ENCODE peak calls at places on chromosomes 4 and X, in five cellular contexts. One of them, this sample, is unnamed.

GRCh38 chrX:46913710-46914109 is 1.5 kb downstream of the JADE3 start:
- DNase-seq in tibial nerve: no peak
- DNase-seq in Peyer's patch: peak
- DNase-seq in suprapubic skin: no peak
- DNase-seq in NB4: peak
- DNase-seq in this sample: no peak

GRCh38 chr4:173211838-173212237 is 43.2 kb downstream of the GALNT7 start:
- DNase-seq in tibial nerve: no peak
- DNase-seq in Peyer's patch: no peak
- DNase-seq in suprapubic skin: no peak
- DNase-seq in NB4: peak
- DNase-seq in this sample: no peak

GRCh38 chr4:124974163-124974562 is 261.6 kb upstream of the ANKRD50 start:
- DNase-seq in tibial nerve: no peak
- DNase-seq in Peyer's patch: no peak
- DNase-seq in suprapubic skin: no peak
- DNase-seq in NB4: no peak
- DNase-seq in this sample: no peak

GRCh38 chrX:100980608-100981497 is 11.3 kb downstream of the ARL13A start:
- DNase-seq in tibial nerve: no peak
- DNase-seq in Peyer's patch: no peak
- DNase-seq in suprapubic skin: no peak
- DNase-seq in NB4: no peak
- DNase-seq in this sample: no peak

GRCh38 chr4:119244832-119245231 is 32.3 kb downstream of the USP53 start:
- DNase-seq in tibial nerve: no peak
- DNase-seq in Peyer's patch: no peak
- DNase-seq in suprapubic skin: no peak
- DNase-seq in NB4: peak
- DNase-seq in this sample: no peak

GRCh38 chr4:152456609-152457008 is 79.3 kb downstream of the FBXW7 start:
- DNase-seq in tibial nerve: no peak
- DNase-seq in Peyer's patch: no peak
- DNase-seq in suprapubic skin: no peak
- DNase-seq in NB4: no peak
- DNase-seq in this sample: no peak

GRCh38 chr4:47238697-47239096 is 207.3 kb downstream of the GABRB1 start:
- DNase-seq in tibial nerve: no peak
- DNase-seq in Peyer's patch: no peak
- DNase-seq in suprapubic skin: no peak
- DNase-seq in NB4: no peak
- DNase-seq in this sample: no peak

GRCh38 chrX:120774611-120775010 is 101.1 kb downstream of the CT47B1 start:
- DNase-seq in tibial nerve: no peak
- DNase-seq in Peyer's patch: no peak
- DNase-seq in suprapubic skin: no peak
- DNase-seq in NB4: no peak
- DNase-seq in this sample: no peak

GRCh38 chr4:174157106-174157607 is 126.3 kb downstream of the FBXO8 start:
- DNase-seq in tibial nerve: no peak
- DNase-seq in Peyer's patch: no peak
- DNase-seq in suprapubic skin: no peak
- DNase-seq in NB4: no peak
- DNase-seq in this sample: no peak

GRCh38 chr4:212438-213174 is 88.3 kb downstream of the ZNF718 start:
- DNase-seq in tibial nerve: no peak
- DNase-seq in Peyer's patch: no peak
- DNase-seq in suprapubic skin: peak
- DNase-seq in NB4: no peak
- DNase-seq in this sample: peak

GRCh38 chr4:77229433-77229832 is 72.4 kb downstream of the CCNG2 start:
- DNase-seq in tibial nerve: no peak
- DNase-seq in Peyer's patch: no peak
- DNase-seq in suprapubic skin: no peak
- DNase-seq in NB4: no peak
- DNase-seq in this sample: no peak

GRCh38 chr4:87896020-87896621 is 63.4 kb downstream of the MEPE start:
- DNase-seq in tibial nerve: no peak
- DNase-seq in Peyer's patch: no peak
- DNase-seq in suprapubic skin: no peak
- DNase-seq in NB4: peak
- DNase-seq in this sample: peak

GRCh38 chr4:158169931-158170690 is 2.7 kb downstream of the GASK1B start:
- DNase-seq in tibial nerve: no peak
- DNase-seq in Peyer's patch: no peak
- DNase-seq in suprapubic skin: no peak
- DNase-seq in NB4: no peak
- DNase-seq in this sample: no peak

GRCh38 chrX:139820358-139820984 is 112.4 kb downstream of the ATP11C start:
- DNase-seq in tibial nerve: no peak
- DNase-seq in Peyer's patch: no peak
- DNase-seq in suprapubic skin: no peak
- DNase-seq in NB4: no peak
- DNase-seq in this sample: no peak

GRCh38 chr4:54231419-54232150 is 2.5 kb downstream of the PDGFRA start:
- DNase-seq in tibial nerve: no peak
- DNase-seq in Peyer's patch: no peak
- DNase-seq in suprapubic skin: peak
- DNase-seq in NB4: no peak
- DNase-seq in this sample: peak

GRCh38 chrX:43661521-43662240 is 5.6 kb downstream of the MAOA start:
- DNase-seq in tibial nerve: no peak
- DNase-seq in Peyer's patch: no peak
- DNase-seq in suprapubic skin: no peak
- DNase-seq in NB4: no peak
- DNase-seq in this sample: no peak

GRCh38 chrX:43655151-43655676 is 885 bp upstream of the MAOA start:
- DNase-seq in tibial nerve: peak
- DNase-seq in Peyer's patch: peak
- DNase-seq in suprapubic skin: peak
- DNase-seq in NB4: no peak
- DNase-seq in this sample: peak

GRCh38 chrX:43654431-43655150 is 1.5 kb upstream of the MAOA start:
- DNase-seq in tibial nerve: peak
- DNase-seq in Peyer's patch: peak
- DNase-seq in suprapubic skin: peak
- DNase-seq in NB4: peak
- DNase-seq in this sample: peak

DNA sequence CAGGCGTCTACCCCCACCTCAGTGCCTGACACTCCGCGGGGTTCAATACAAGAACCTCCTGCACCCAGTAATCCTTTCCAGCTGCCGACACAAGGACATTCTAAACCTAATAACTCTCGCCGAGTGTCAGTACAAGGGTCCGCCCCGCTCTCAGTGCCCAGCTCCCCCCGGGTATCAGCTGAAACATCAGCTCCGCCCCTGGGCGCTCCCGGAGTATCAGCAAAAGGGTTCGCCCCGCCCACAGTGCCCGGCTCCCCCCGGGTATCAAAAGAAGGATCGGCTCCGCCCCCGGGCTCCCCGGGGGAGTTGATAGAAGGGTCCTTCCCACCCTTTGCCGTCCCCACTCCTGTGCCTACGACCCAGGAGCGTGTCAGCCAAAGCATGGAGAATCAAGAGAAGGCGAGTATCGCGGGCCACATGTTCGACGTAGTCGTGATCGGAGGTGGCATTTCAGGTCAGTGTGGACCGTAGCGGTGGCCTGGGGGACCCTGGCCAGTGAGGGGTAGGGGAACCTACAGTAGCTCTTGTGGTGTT is at the start of gene MAOA:
- DNase-seq in tibial nerve: peak
- DNase-seq in Peyer's patch: peak
- DNase-seq in suprapubic skin: peak
- DNase-seq in NB4: no peak
- DNase-seq in this sample: peak
- TF ChIP-seq POLR2A in tibial nerve: peak
- TF ChIP-seq POLR2A in Peyer's patch: peak
- TF ChIP-seq POLR2A in suprapubic skin: no peak
- TF ChIP-seq POLR2A in NB4: no peak
- TF ChIP-seq POLR2A in this sample: no peak

GRCh38 chr4:28443786-28444412 is 1583.3 kb downstream of the STIM2 start:
- DNase-seq in tibial nerve: no peak
- DNase-seq in Peyer's patch: no peak
- DNase-seq in suprapubic skin: no peak
- DNase-seq in NB4: no peak
- DNase-seq in this sample: no peak
- TF ChIP-seq CTCF in tibial nerve: no peak
- TF ChIP-seq CTCF in Peyer's patch: no peak
- TF ChIP-seq CTCF in suprapubic skin: no peak
- TF ChIP-seq CTCF in NB4: no peak
- TF ChIP-seq CTCF in this sample: no peak

DNA sequence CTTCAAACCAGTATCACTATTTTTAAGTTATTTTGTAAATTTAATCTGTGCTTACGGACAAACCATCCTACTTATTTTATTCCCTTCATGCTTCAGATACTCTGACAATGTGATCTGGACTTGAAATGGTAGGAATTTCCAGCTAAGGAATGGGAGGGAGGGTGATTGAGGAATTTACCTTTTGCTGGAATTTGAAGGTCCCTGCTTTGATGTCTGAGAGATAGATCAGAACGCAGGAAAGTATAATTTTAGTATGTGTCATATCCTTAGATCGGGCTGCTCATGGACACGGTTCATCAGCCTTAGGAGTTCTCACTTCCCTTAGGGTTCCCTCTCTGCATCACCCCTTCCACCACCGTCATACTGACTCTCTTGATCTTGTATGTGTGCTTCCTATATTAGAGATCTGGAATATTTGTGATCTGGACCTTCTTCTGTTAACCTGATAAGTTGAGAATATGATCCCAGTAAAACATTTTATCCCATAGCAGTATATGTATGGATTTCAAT is 16.8 kb downstream of the OCRL start:
- DNase-seq in tibial nerve: no peak
- DNase-seq in Peyer's patch: no peak
- DNase-seq in suprapubic skin: no peak
- DNase-seq in NB4: no peak
- DNase-seq in this sample: no peak
- H3K4me3 ChIP-seq in tibial nerve: no peak
- H3K4me3 ChIP-seq in Peyer's patch: no peak
- H3K4me3 ChIP-seq in suprapubic skin: no peak
- H3K4me3 ChIP-seq in NB4: no peak
- H3K4me3 ChIP-seq in this sample: no peak

DNA sequence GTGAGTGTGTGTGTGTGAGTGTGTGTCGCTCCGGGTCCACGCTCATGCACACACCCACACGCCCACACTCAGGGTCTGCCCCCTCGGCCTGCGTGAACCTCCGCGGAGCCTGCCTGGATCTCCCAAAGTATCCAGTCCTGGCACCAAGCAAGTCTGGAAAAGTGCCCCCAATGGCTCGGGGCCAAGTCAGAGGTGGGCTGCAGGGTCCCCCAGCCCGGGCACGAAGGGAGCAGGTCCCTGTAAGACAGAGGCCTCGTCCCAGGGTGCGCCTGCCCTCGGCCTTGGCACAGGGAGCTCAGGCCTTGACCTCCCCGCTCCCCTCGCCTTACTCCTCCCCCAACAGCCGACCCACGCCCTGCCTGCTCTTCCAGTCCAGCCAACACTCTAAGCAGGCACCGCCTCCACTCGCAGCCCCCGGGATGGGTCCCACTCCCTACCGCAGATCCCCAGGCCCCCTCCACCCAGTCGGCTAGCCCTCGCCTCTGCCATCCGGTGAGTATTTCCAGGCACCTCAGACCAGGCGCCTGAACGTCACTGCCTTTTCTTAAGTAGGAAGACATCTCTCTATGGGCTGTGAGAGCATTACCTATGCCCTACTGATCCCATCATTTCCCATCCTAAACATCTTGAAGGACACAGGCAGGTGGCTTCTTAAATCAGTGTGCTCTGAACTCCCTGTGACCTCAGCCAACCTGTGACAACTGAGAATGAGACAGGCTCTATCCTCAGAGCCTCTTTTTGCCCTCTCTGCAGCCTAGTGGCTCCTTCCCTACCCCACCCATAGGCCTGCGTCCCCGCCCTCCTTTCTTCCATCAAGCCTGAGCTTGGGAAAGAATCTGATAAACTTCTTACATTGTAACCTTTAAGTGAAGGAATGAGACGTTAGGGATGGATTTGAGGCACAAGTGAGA is 704 bp downstream of the FAM114A1 start:
- DNase-seq in tibial nerve: peak
- DNase-seq in Peyer's patch: no peak
- DNase-seq in suprapubic skin: no peak
- DNase-seq in NB4: no peak
- DNase-seq in this sample: peak
- TF ChIP-seq POLR2A in tibial nerve: no peak
- TF ChIP-seq POLR2A in Peyer's patch: no peak
- TF ChIP-seq POLR2A in suprapubic skin: no peak
- TF ChIP-seq POLR2A in NB4: no peak
- TF ChIP-seq POLR2A in this sample: no peak

DNA sequence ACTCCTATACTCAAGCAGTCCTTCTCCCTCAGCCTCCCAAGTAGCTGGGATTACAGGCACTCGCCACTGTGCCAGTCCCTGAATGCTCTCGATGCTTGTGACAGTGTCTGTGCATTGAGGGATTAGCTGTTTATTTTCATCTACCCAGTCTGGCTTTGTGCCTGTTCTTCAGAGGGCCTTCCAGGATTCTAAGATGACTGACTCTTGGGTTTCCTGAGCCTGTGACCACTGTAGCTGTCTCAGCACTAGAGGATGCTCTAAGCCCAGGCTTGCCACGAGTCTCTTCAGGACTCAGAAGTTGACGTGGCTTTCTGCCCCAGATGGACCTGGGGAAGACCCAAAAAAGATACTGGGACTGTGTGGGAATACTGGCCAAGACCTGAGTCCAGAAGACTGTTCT is 201.4 kb downstream of the ARHGAP10 start:
- DNase-seq in tibial nerve: no peak
- DNase-seq in Peyer's patch: no peak
- DNase-seq in suprapubic skin: no peak
- DNase-seq in NB4: no peak
- DNase-seq in this sample: no peak
- TF ChIP-seq CTCF in tibial nerve: no peak
- TF ChIP-seq CTCF in Peyer's patch: peak
- TF ChIP-seq CTCF in suprapubic skin: no peak
- TF ChIP-seq CTCF in NB4: no peak
- TF ChIP-seq CTCF in this sample: no peak

GRCh38 chr4:13829457-13829856 is 201.9 kb upstream of the BOD1L1 start:
- DNase-seq in tibial nerve: no peak
- DNase-seq in Peyer's patch: no peak
- DNase-seq in suprapubic skin: no peak
- DNase-seq in NB4: no peak
- DNase-seq in this sample: no peak
- H3K4me3 ChIP-seq in tibial nerve: no peak
- H3K4me3 ChIP-seq in Peyer's patch: no peak
- H3K4me3 ChIP-seq in suprapubic skin: no peak
- H3K4me3 ChIP-seq in NB4: no peak
- H3K4me3 ChIP-seq in this sample: no peak

DNA sequence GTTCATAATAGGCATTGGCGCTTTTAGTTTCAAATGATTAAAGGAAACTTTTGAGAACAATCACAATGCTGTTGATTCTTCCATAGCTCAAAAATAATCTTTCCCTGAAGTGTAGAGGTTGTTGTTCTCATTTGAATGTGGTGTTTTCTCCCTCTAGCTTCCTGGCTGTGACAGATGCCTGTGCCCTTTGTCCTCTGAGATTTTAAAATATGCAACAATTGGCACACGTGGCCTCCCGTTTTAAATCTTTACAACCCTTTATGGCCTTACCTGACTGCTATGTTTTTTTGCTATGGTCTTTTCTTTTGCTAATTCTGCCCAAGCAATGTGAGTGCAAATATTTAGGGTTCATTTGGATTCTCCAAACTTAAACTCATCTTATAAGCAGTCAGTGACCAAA is 22.9 kb upstream of the CASK start:
- DNase-seq in tibial nerve: no peak
- DNase-seq in Peyer's patch: no peak
- DNase-seq in suprapubic skin: no peak
- DNase-seq in NB4: no peak
- DNase-seq in this sample: no peak
- TF ChIP-seq POLR2A in tibial nerve: no peak
- TF ChIP-seq POLR2A in Peyer's patch: no peak
- TF ChIP-seq POLR2A in suprapubic skin: no peak
- TF ChIP-seq POLR2A in NB4: no peak
- TF ChIP-seq POLR2A in this sample: no peak